ENCODE peak calls at places on chromosomes 4 and X, in five cellular contexts. O is HepG2, V is K562, C is GM23338, Q is GM12878. T is an unnamed sample.

GRCh38 chrX:1700757-1701156 is 85.9 kb downstream of the ASMT start:
- DNase-seq in Q (no peak), V (no peak), C (no peak), O (no peak), T (no peak)

GRCh38 chr4:75289843-75290616 is 224.2 kb downstream of the RCHY1 start:
- DNase-seq in O (peak), C (peak), V (peak), Q (peak), T (peak)

GRCh38 chrX:21738145-21738949 is 19.6 kb downstream of the SMPX start:
- DNase-seq in V (no peak), Q (no peak), O (no peak), C (peak), T (no peak)

GRCh38 chr4:124783847-124784246 is 71.3 kb upstream of the ANKRD50 start:
- DNase-seq in V (no peak), C (no peak), O (no peak), Q (no peak), T (no peak)

GRCh38 chr4:36322921-36323354 is 41.5 kb downstream of the DTHD1 start:
- DNase-seq in O (no peak), C (no peak), Q (peak), V (no peak), T (no peak)

GRCh38 chrX:154485150-154486051 is 1.0 kb downstream of the UBL4A start:
- DNase-seq in C (peak), Q (no peak), V (peak), O (no peak), T (no peak)

GRCh38 chr4:99918656-99919055 is 24.4 kb upstream of the LAMTOR3 start:
- DNase-seq in C (no peak), O (no peak), Q (no peak), V (no peak), T (no peak)

GRCh38 chr4:160117686-160118085 is 1014.8 kb downstream of the RAPGEF2 start:
- DNase-seq in C (no peak), V (no peak), Q (no peak), O (no peak), T (no peak)

GRCh38 chr4:111849726-111850284 is 295.4 kb upstream of the FAM241A start:
- DNase-seq in O (no peak), C (no peak), V (no peak), Q (no peak), T (no peak)

GRCh38 chr4:139278956-139279722 is 886 bp downstream of the MGARP start:
- DNase-seq in O (no peak), Q (no peak), C (peak), V (no peak), T (no peak)

GRCh38 chr4:75843596-75843995 is 58.7 kb downstream of the PPEF2 start:
- DNase-seq in O (no peak), V (no peak), Q (no peak), C (no peak), T (no peak)

GRCh38 chr4:108450236-108450898 is 170.0 kb upstream of the RPL34 start:
- DNase-seq in Q (no peak), V (no peak), C (no peak), O (no peak), T (no peak)

GRCh38 chrX:114976321-114976720 is 41.1 kb downstream of the IL13RA2 start:
- DNase-seq in C (no peak), Q (no peak), V (no peak), O (no peak), T (no peak)

GRCh38 chr4:40992472-40993298 is 221.7 kb downstream of the APBB2 start:
- DNase-seq in V (no peak), Q (peak), O (no peak), C (no peak), T (peak)

GRCh38 chr4:188107931-188108843 is 1.2 kb downstream of the TRIML2 start:
- DNase-seq in V (no peak), Q (no peak), O (no peak), C (peak), T (peak)

GRCh38 chrX:118510076-118510475 is 14.5 kb downstream of the DOCK11 start:
- DNase-seq in Q (no peak), O (no peak), V (no peak), C (no peak), T (no peak)

GRCh38 chr4:41814565-41814964 is 66.0 kb upstream of the PHOX2B start:
- DNase-seq in V (peak), C (peak), O (no peak), Q (no peak), T (no peak)

GRCh38 chr4:183438458-183439113 is 5.8 kb upstream of the CDKN2AIP start:
- DNase-seq in Q (no peak), V (no peak), C (no peak), O (peak), T (peak)

GRCh38 chrX:9189286-9189685 is 155.4 kb upstream of the FAM9B start:
- DNase-seq in C (no peak), V (no peak), O (no peak), Q (no peak), T (no peak)

DNA sequence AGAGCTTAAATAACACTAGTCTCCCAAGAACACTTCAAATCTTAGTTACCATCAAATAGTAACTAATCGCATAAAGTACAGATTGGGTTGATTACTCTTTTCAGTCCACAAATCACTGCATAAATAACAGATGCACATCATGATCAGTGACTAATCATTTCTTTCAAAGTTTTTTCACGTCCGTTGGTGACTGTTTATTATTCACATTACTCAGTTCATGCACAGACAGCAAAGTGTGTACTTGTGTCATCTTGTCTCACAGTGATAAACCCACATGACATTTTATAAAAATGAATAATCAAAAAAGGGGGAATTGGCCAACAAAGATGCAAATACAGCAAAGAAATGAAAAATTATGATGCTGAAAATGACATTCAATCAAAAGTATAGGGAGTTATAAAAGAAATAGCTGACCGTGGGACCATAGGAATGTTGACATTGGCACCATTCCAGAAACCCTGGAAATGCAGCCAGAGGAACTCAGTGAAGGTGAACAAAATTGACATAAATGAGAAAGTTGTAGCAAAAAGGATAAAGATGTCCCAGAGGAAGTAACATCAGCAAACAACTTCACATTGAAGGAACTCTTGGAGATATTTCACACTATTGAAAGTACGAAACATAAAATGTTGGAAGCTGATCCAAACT is 161.5 kb downstream of the SOX3 start:
- DNase-seq in Q (no peak), O (no peak), C (no peak), V (no peak), T (no peak)
- TF ChIP-seq JUNB in Q (no peak), O (no peak), C (no peak), V (no peak), T (no peak)

DNA sequence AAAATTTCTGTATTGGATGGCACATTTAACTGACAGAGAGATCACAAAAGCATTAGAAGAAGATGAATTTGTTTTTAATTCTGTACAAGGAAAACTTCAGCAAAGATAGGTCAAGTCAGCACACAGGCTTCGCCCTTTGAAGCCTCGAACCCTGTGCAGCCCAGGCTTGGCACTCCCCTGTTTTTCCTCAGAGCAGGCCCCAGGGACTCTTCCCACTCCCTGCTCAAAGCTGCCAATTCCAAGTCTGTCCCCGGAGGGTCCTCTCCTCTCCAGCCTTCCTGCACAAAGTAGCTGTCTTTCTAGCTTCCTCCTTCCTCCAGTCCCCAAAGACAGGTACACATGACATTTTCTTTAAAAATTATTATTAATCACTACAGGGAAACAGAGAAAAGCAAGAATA is 466.3 kb downstream of the PPARGC1A start:
- DNase-seq in Q (no peak), O (no peak), C (peak), V (no peak), T (no peak)
- TF ChIP-seq JUNB in Q (no peak), O (no peak), C (no peak), V (no peak), T (no peak)

GRCh38 chrX:106726485-106727437 is at the start of gene RNF128:
- DNase-seq in V (no peak), O (peak), C (peak), Q (no peak), T (peak)

GRCh38 chrX:106730385-106730784 is 3.9 kb downstream of the RNF128 start:
- DNase-seq in C (no peak), V (no peak), O (peak), Q (no peak), T (no peak)

GRCh38 chrX:106731590-106731989 is 5.1 kb downstream of the RNF128 start:
- DNase-seq in C (no peak), O (no peak), V (no peak), Q (no peak), T (no peak)

DNA sequence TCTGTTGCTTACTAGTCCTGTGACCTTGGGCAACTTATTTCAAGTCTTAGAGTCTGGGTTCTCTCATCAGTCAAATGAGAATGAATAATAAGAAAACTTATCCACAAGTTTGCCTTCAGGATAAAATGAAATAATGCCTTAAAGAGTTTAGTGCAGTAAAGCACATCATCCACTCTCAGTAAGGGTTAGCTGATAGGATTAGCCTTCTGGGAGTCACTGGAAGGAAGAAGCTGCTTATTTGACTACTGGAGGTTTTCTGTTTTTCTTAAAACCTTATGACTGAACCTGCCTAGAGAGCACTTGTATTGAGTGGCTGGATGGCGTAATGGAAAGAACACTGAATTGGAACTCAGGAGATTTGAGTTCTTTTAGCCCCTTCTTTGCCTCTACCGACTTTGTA is 1.8 kb downstream of the RNF128 start:
- DNase-seq in O (no peak), Q (no peak), V (no peak), C (no peak), T (no peak)
- TF ChIP-seq JUNB in O (no peak), Q (no peak), V (no peak), C (no peak), T (no peak)

GRCh38 chr4:95560791-95561190 is 12.0 kb upstream of the UNC5C start:
- DNase-seq in O (no peak), C (no peak), V (no peak), Q (no peak), T (no peak)
- TF ChIP-seq JUNB in O (no peak), C (no peak), V (no peak), Q (no peak), T (no peak)

GRCh38 chr4:147361726-147362125 is 119.2 kb upstream of the EDNRA start:
- DNase-seq in O (no peak), C (no peak), Q (no peak), V (no peak), T (peak)
- TF ChIP-seq JUNB in O (no peak), C (no peak), Q (no peak), V (no peak), T (no peak)

DNA sequence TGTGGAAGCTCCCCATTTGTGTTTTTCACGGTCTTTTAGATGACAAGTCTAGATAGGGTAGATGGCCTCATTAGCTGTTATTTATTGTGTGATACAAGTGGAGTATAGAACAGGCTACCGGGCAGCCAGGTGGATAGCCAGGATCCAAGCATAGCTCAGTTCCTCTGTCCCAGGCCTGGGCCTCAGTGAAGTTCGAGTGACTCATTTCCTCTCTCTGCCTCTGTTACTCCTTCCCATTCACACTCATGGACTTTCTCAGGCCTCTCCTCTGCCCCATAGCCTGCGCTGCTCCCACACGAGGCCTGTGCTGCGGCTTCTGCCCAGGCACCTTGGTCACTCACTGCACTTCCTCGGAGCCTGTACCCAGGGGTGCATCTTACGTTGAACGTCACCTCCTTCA is 54.5 kb downstream of the TENM3 start:
- DNase-seq in O (no peak), C (no peak), Q (no peak), V (no peak), T (no peak)
- TF ChIP-seq JUNB in O (no peak), C (no peak), Q (no peak), V (no peak), T (no peak)

GRCh38 chr4:103092245-103092644 is 7.4 kb downstream of the BDH2 start:
- DNase-seq in V (no peak), Q (no peak), C (no peak), O (no peak), T (no peak)

GRCh38 chr4:103086565-103086964 is 10.0 kb upstream of the SLC9B2 start:
- DNase-seq in Q (no peak), V (no peak), O (no peak), C (no peak), T (no peak)

GRCh38 chr4:103097112-103097511 is 2.5 kb downstream of the BDH2 start:
- DNase-seq in V (no peak), C (no peak), Q (no peak), O (no peak), T (no peak)

GRCh38 chr4:103095080-103095479 is 4.6 kb downstream of the BDH2 start:
- DNase-seq in V (no peak), C (no peak), O (peak), Q (no peak), T (no peak)

DNA sequence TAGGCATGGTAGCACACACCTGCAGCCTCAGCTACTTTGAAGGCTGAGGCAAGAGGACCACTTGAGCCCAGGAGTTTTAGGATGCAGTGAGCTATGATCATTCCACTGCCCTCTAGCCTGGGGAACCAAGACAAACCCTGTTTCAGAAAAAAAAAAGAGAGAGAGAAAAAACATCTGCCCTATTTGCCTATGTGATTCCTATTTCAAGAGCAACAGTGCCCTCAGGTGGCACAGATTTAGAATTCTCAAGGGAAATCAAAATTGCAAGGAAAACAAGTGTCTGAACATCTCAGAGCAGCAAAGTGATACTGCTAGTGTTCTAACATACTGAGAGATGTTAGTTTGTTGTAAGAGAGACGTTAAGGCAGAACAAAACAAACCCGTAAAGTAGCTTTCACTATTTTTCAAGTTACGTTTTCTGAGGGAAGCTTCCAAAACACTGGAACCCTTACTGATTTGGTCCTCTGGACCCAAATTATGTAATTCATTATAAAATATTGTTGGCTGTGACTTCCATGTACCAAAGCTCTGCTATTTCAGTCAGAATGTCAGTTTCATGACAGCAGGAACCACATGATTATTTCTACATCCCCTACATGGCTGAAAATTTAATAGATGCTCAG is 7.9 kb downstream of the BDH2 start:
- DNase-seq in O (peak), V (peak), Q (peak), C (peak), T (no peak)
- TF ChIP-seq JUNB in O (no peak), V (no peak), Q (no peak), C (no peak), T (no peak)

GRCh38 chrX:100216083-100216482 is 194.0 kb downstream of the PCDH19 start:
- DNase-seq in Q (no peak), O (no peak), C (no peak), V (no peak), T (no peak)

GRCh38 chrX:100217547-100217946 is 192.5 kb downstream of the PCDH19 start:
- DNase-seq in O (no peak), C (no peak), Q (no peak), V (no peak), T (no peak)
- TF ChIP-seq JUNB in O (no peak), C (no peak), Q (no peak), V (no peak), T (no peak)

GRCh38 chr4:90103991-90104390 is 23.2 kb upstream of the CCSER1 start:
- DNase-seq in O (no peak), Q (no peak), C (peak), V (no peak), T (no peak)
- TF ChIP-seq JUNB in O (no peak), Q (no peak), C (no peak), V (no peak), T (no peak)

DNA sequence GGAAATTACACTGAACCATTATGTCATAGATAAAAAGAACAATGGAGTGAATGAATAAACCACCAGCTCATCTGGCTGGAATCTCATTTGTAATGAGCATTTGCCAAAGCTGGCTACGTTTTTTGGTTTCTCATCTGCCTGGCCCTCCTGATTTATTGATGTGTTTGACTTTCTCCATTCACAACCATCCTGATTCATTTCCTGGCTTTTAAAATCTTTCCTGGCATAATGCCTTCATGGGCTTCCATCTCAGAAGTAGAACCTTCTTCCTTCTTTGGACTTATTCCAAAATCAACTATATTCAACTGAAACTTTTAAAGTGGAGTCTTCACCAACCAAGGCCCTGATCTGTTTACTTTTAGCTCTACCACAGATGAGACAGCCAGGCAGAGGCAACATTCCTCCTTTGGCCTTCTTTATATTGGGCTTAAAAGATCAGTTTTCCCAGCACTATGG is 36.0 kb upstream of the ARSJ start:
- DNase-seq in V (no peak), Q (no peak), O (no peak), C (no peak), T (peak)
- TF ChIP-seq JUNB in V (no peak), Q (no peak), O (no peak), C (no peak), T (peak)

T was measured in A549.